ENCODE peak calls at places on chromosomes 1 and 21, in seven cellular contexts. H, U, D, G, I, X and W are unnamed samples.

GRCh38 chr1:92323473-92324453 is 24.9 kb downstream of the RPAP2 start:
- DNase-seq in H (no peak), U (no peak), D (no peak), G (no peak), I (no peak), X (no peak), W (no peak)

GRCh38 chr21:16322423-16322822 is 592.6 kb downstream of the USP25 start:
- DNase-seq in H (no peak), U (no peak), D (no peak), G (peak), I (no peak), X (no peak), W (no peak)

GRCh38 chr1:65278344-65279091 is 30.8 kb upstream of the DNAJC6 start:
- DNase-seq in H (no peak), U (no peak), D (no peak), G (no peak), I (no peak), X (no peak), W (no peak)

GRCh38 chr1:235229868-235230267 is 68.8 kb upstream of the RBM34 start:
- DNase-seq in H (no peak), U (no peak), D (no peak), G (no peak), I (no peak), X (no peak), W (no peak)

GRCh38 chr1:152654110-152654509 is 9.1 kb upstream of the LCE2D start:
- DNase-seq in H (no peak), U (peak), D (no peak), G (peak), I (peak), X (peak), W (no peak)

GRCh38 chr1:100414693-100415092 is 62.4 kb downstream of the CDC14A start:
- DNase-seq in H (no peak), U (peak), D (no peak), G (no peak), I (no peak), X (no peak), W (no peak)

GRCh38 chr1:3283849-3284248 is 170.6 kb upstream of the ARHGEF16 start:
- DNase-seq in H (peak), U (no peak), D (peak), G (peak), I (no peak), X (peak), W (no peak)

GRCh38 chr1:34763142-34763781 is 3.7 kb downstream of the GJB4 start:
- DNase-seq in H (peak), U (no peak), D (no peak), G (peak), I (peak), X (no peak), W (no peak)

GRCh38 chr1:51671527-51672325 is 54.8 kb downstream of the OSBPL9 start:
- DNase-seq in H (no peak), U (no peak), D (no peak), G (peak), I (no peak), X (no peak), W (no peak)

GRCh38 chr1:29782846-29783500 is 546.7 kb downstream of the PTPRU start:
- DNase-seq in H (no peak), U (no peak), D (no peak), G (no peak), I (no peak), X (no peak), W (no peak)

GRCh38 chr1:211476200-211476849 is 15.6 kb downstream of the RD3 start:
- DNase-seq in H (peak), U (peak), D (no peak), G (peak), I (no peak), X (peak), W (no peak)

GRCh38 chr1:222757673-222758268 is 20.8 kb downstream of the FAM177B start:
- DNase-seq in H (no peak), U (no peak), D (no peak), G (no peak), I (no peak), X (no peak), W (no peak)

GRCh38 chr1:230067871-230068814 is 1.1 kb downstream of the GALNT2 start:
- DNase-seq in H (peak), U (peak), D (peak), G (no peak), I (no peak), X (peak), W (no peak)

GRCh38 chr1:25744140-25744581 is 55.8 kb upstream of the SELENON start:
- DNase-seq in H (peak), U (no peak), D (peak), G (peak), I (no peak), X (no peak), W (peak)

GRCh38 chr1:85628791-85629531 is 48.4 kb downstream of the CCN1 start:
- DNase-seq in H (no peak), U (no peak), D (peak), G (peak), I (no peak), X (no peak), W (peak)

GRCh38 chr1:204563780-204564179 is 47.6 kb downstream of the MDM4 start:
- DNase-seq in H (no peak), U (no peak), D (no peak), G (no peak), I (no peak), X (no peak), W (no peak)

GRCh38 chr1:203408485-203409229 is 57.7 kb upstream of the FMOD start:
- DNase-seq in H (no peak), U (no peak), D (peak), G (peak), I (no peak), X (no peak), W (peak)

GRCh38 chr1:4276238-4276637 is 376.2 kb upstream of the C1orf174 start:
- DNase-seq in H (no peak), U (no peak), D (no peak), G (no peak), I (no peak), X (no peak), W (no peak)

GRCh38 chr1:5391725-5392124 is 600.5 kb downstream of the NPHP4 start:
- DNase-seq in H (no peak), U (no peak), D (no peak), G (no peak), I (no peak), X (no peak), W (no peak)

GRCh38 chr1:161198877-161199431 is at the start of gene ADAMTS4:
- DNase-seq in H (no peak), U (no peak), D (peak), G (peak), I (no peak), X (no peak), W (peak)

GRCh38 chr1:208164609-208165008 is 79.6 kb downstream of the PLXNA2 start:
- DNase-seq in H (no peak), U (no peak), D (no peak), G (no peak), I (no peak), X (no peak), W (no peak)

GRCh38 chr21:18549214-18549905 is 145.8 kb upstream of the TMPRSS15 start:
- DNase-seq in H (no peak), U (no peak), D (no peak), G (peak), I (no peak), X (no peak), W (no peak)

GRCh38 chr1:8598060-8598724 is 219.2 kb downstream of the RERE start:
- DNase-seq in H (no peak), U (no peak), D (peak), G (peak), I (no peak), X (peak), W (no peak)

GRCh38 chr1:22749919-22750670 is 39.5 kb downstream of the EPHB2 start:
- DNase-seq in H (peak), U (no peak), D (peak), G (peak), I (peak), X (no peak), W (peak)